ENCODE peak calls at places on chromosomes 7 and 10, in four cellular contexts. Z is heart right ventricle, F is fibroblast of mammary gland, L is heart left ventricle. V is an unnamed sample.

GRCh38 chr10:30199376-30200018 is 140.1 kb upstream of the JCAD start:
- DNase-seq in Z (no peak), F (no peak), L (no peak), V (no peak)

GRCh38 chr7:95630702-95631458 is 34.6 kb upstream of the PDK4 start:
- DNase-seq in Z (no peak), F (peak; percentile 45), L (no peak), V (peak; percentile 66)

GRCh38 chr7:45092100-45092930 is 3.5 kb upstream of the NACAD start:
- DNase-seq in Z (no peak), F (peak; percentile 37), L (no peak), V (no peak)

GRCh38 chr10:133161486-133162051 is 1.6 kb downstream of the KNDC1 start:
- DNase-seq in Z (no peak), F (no peak), L (peak; percentile 19), V (no peak)

GRCh38 chr10:94224656-94225055 is 138.1 kb downstream of the NOC3L start:
- DNase-seq in Z (no peak), F (peak; percentile 81), L (no peak), V (no peak)

GRCh38 chr7:73738220-73738611 is 386 bp downstream of the ABHD11 start:
- DNase-seq in Z (peak; percentile 61), F (peak; percentile 35), L (peak; percentile 56), V (peak; percentile 61)

GRCh38 chr10:93819520-93819919 is 61.8 kb downstream of the LGI1 start:
- DNase-seq in Z (no peak), F (no peak), L (no peak), V (no peak)

GRCh38 chr7:80316811-80317210 is 182.2 kb downstream of the GNAI1 start:
- DNase-seq in Z (no peak), F (no peak), L (no peak), V (no peak)

GRCh38 chr7:155980841-155981240 is 168.6 kb upstream of the SHH start:
- DNase-seq in Z (no peak), F (no peak), L (peak; percentile 9), V (no peak)

GRCh38 chr7:27364344-27364758 is 121.7 kb downstream of the EVX1 start:
- DNase-seq in Z (peak; percentile 52), F (peak; percentile 94), L (peak; percentile 76), V (peak; percentile 94)

GRCh38 chr10:15313034-15313433 is 58.1 kb downstream of the FAM171A1 start:
- DNase-seq in Z (no peak), F (no peak), L (no peak), V (no peak)

GRCh38 chr7:7102906-7103305 is 79.4 kb upstream of the C1GALT1 start:
- DNase-seq in Z (no peak), F (no peak), L (no peak), V (no peak)

GRCh38 chr7:150451833-150452431 is 1.5 kb downstream of the GIMAP8 start:
- DNase-seq in Z (no peak), F (peak; percentile 18), L (peak; percentile 60), V (no peak)

GRCh38 chr10:71324743-71325142 is 5.7 kb downstream of the SLC29A3 start:
- DNase-seq in Z (no peak), F (no peak), L (no peak), V (no peak)

GRCh38 chr10:102604379-102604960 is 39.8 kb upstream of the TRIM8 start:
- DNase-seq in Z (no peak), F (peak; percentile 79), L (no peak), V (peak; percentile 88)

GRCh38 chr7:46844486-46844885 is 737.4 kb downstream of the TNS3 start:
- DNase-seq in Z (no peak), F (peak; percentile 82), L (no peak), V (no peak)

GRCh38 chr7:99557940-99558305 is 519 bp upstream of the ZNF655 start:
- DNase-seq in Z (no peak), F (no peak), L (no peak), V (no peak)

GRCh38 chr7:19060870-19061269 is 56.6 kb downstream of the TWIST1 start:
- DNase-seq in Z (no peak), F (peak; percentile 60), L (no peak), V (peak; percentile 43)

GRCh38 chr10:48946891-48947500 is 7.4 kb upstream of the LRRC18 start:
- DNase-seq in Z (no peak), F (no peak), L (no peak), V (peak; percentile 27)

GRCh38 chr10:3961082-3961481 is 176.1 kb upstream of the KLF6 start:
- DNase-seq in Z (no peak), F (no peak), L (no peak), V (no peak)

GRCh38 chr10:85044-85443 is 35.9 kb upstream of the TUBB8 start:
- DNase-seq in Z (no peak), F (no peak), L (no peak), V (no peak)

DNA sequence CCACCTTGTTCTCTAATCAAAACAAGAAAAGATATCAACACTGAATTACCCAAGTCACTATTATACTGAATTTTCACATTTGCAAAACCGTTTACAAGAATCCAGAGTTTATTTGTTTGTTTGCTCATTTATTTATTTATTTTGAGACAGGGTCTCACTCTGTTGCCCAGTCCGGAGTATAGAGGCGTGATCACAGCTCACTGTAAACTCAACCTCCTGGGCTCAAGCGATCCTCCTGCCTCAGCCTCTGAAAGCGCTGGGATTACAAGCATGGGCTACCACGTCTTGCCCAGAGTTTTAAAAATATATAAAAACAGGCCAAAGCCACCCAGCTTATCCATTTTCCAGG is 8.5 kb downstream of the CREB3L2 start:
- DNase-seq in Z (no peak), F (no peak), L (no peak), V (no peak)
- H3K4me3 ChIP-seq in Z (no peak overlapping the region), F (no peak overlapping the region), L (no peak overlapping the region), V (no peak overlapping the region)

DNA sequence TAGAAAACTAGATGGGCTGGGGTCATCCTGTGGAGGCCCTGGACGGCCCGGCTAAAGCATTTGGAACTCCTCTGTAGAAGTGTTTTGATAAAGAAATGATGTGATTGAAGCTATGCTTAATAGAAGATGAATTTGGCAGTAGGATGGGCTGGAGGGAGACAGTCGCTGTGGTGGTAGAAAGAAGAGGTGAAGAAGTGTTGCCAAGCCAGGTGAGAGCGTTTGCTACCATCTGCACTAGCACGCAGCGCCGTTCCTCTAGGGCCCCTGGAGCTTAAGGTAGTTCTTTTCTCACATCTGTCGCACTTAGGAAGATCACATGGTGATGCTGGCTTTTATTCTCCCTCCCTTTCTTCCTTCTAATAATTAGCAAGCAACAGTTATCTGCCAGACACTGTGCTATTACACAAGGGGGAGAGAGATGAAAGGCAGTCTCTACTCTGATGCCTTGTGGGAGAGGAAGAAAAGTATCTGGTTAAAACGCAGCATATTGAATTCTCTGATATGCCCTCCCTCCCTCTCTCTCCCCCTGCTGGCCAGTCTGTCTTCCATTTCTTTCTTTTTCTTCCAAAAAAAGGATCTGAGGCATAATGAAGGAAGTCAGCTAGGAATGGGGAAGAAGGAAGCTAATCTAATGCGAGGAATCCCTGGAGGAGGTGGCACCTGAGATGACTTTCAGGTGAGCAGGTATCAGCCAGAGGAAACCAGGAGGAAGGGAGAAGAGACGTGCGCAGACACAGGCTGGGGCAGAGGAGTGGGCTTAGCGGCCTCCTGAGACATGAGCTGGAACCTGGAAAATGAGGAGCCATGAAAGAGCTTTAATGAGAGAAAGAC is 162.3 kb upstream of the KLF14 start:
- DNase-seq in Z (no peak), F (peak; percentile 60), L (no peak), V (peak; percentile 61)
- TF ChIP-seq CTCF in Z (no peak), F (peak; percentile 58), L (no peak), V (peak; percentile 68)

DNA sequence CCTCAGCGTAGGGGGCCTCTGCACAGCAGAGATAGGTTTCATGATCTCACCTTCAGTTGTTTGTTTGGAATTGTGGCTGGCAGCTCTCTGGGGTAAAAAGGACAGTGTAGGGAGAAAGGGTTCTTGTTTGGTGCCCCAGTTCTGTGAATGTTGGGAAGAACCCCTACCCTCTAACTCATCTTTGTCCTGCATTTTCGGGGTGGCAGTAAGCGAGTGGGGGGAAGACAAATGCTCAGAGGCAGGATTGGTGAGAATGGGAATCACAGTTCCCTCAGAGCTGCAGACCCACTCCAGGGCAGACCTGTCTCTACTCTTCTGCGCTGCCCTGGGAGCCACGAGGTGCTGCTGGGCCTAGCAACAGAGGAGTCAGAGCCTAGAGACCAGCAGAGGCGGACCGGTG is 1.8 kb upstream of the LBX1 start:
- DNase-seq in Z (no peak), F (no peak), L (no peak), V (no peak)
- H3K4me3 ChIP-seq in Z (no peak overlapping the region), F (no peak overlapping the region), L (no peak overlapping the region), V (no peak overlapping the region)

GRCh38 chr7:151706568-151707469 is 170.1 kb downstream of the PRKAG2 start:
- DNase-seq in Z (no peak), F (no peak), L (no peak), V (peak; percentile 36)

GRCh38 chr7:151704969-151705743 is 171.8 kb downstream of the PRKAG2 start:
- DNase-seq in Z (no peak), F (no peak), L (no peak), V (no peak)

GRCh38 chr7:151707757-151708156 is 169.2 kb downstream of the PRKAG2 start:
- DNase-seq in Z (no peak), F (no peak), L (no peak), V (no peak)

GRCh38 chr7:151704284-151704968 is 172.5 kb downstream of the PRKAG2 start:
- DNase-seq in Z (no peak), F (no peak), L (no peak), V (no peak)

DNA sequence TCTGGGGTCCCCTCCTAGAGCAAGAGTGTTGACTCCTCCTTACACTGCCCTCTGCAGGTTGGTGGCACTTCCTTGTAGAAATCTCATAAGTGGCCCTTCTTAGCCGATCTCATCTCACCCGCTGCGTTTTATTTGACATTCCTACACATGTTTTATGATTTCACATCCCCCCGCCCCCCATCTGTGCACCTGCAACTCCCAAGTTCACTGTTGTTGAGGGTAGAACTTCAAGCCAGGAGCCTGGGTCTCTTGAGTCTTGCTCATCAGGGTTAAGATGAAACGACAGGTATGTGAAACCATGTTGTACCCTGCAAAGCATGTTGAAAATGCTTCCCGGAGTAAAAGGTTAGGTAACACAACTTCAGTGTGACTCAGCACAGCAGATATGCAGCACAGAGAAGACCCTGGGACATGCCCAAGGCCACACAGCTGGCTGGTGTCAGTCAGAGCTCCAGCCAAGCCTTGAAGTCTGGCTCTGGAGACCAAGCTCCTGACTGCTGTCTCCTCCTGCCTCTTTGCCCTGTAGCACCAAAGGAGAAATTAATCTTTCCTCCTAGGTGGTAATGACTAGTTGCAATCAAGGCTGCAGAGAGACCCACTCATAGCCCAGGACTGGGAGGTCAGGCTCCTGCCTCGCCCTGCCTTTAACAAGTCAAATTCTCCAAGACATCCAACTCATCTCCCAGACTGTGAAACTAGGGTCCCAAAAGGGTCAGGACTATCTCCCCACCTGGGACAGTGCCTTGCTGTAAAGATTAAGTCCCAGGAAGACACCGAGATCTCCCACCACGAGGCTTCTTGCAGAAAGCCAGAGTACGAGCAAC is 171.0 kb downstream of the PRKAG2 start:
- DNase-seq in Z (no peak), F (peak; percentile 57), L (no peak), V (peak; percentile 65)
- TF ChIP-seq CTCF in Z (peak; percentile 52), F (peak; percentile 55), L (peak; percentile 67), V (peak; percentile 71)

GRCh38 chr10:127293640-127294039 is 97.2 kb upstream of the INSYN2A start:
- DNase-seq in Z (no peak), F (no peak), L (no peak), V (no peak)

GRCh38 chr10:127298396-127298795 is 102.0 kb upstream of the INSYN2A start:
- DNase-seq in Z (no peak), F (no peak), L (no peak), V (no peak)

GRCh38 chr10:127296696-127297095 is 100.3 kb upstream of the INSYN2A start:
- DNase-seq in Z (no peak), F (no peak), L (no peak), V (no peak)

DNA sequence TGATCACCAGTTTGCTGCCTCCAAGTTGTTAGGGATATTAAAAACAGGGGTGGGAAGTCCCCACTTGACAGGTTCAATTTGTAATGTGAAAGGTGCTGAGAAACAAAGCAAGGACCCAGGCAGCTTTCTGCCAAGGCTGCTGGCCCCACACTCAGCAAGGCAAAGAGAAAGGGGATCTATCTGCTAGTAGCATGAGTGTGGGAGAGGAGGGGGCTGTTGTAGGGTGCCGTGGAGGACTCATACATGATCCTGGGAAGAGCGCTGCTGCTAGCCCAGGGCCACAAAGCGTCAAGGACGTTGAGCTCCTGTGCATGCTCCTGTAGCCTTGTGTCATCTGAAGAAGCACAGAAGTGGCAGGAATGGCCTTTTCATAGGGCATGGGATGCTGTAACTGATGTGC is 96.5 kb upstream of the INSYN2A start:
- DNase-seq in Z (no peak), F (no peak), L (no peak), V (no peak)
- H3K4me3 ChIP-seq in Z (no peak overlapping the region), F (no peak overlapping the region), L (no peak overlapping the region), V (no peak overlapping the region)

V was measured in fibroblast of pulmonary artery.